ENCODE peak calls at places on chromosomes 12 and 14, in seven cellular contexts. R, A, V, G, U, E and O are unnamed samples.

GRCh38 chr14:70888681-70889175 is 18.5 kb upstream of the PCNX1 start:
- DNase-seq in U (no peak), R (no peak), E (peak; percentile 64), A (peak; percentile 87), V (no peak), G (no peak), O (peak; percentile 70)

GRCh38 chr12:117105902-117106301 is 6.7 kb upstream of the TESC start:
- DNase-seq in G (no peak), U (no peak), V (no peak), E (no peak), R (no peak), A (no peak), O (no peak)

GRCh38 chr14:22370084-22370847 is 218.8 kb downstream of the DAD1 start:
- DNase-seq in A (no peak), R (no peak), G (no peak), U (no peak), E (no peak), V (no peak), O (no peak)

GRCh38 chr14:69376439-69376838 is 21.7 kb downstream of the ERH start:
- DNase-seq in V (no peak), R (no peak), A (peak; percentile 15), E (peak; percentile 85), U (no peak), G (no peak), O (peak; percentile 77)

GRCh38 chr12:53172352-53172751 is 8.2 kb upstream of the ZNF740 start:
- DNase-seq in R (no peak), V (no peak), A (no peak), G (no peak), E (no peak), U (no peak), O (peak; percentile 81)

GRCh38 chr12:24960222-24960855 is 11.4 kb upstream of the BCAT1 start:
- DNase-seq in G (peak; percentile 84), E (peak; percentile 69), V (no peak), R (no peak), U (peak; percentile 84), A (peak; percentile 68), O (peak; percentile 72)

GRCh38 chr14:90620540-90621204 is 195.6 kb downstream of the TTC7B start:
- DNase-seq in V (no peak), E (no peak), R (no peak), U (no peak), G (no peak), A (no peak), O (no peak)

GRCh38 chr14:74198441-74199234 is 40.6 kb upstream of the VSX2 start:
- DNase-seq in A (no peak), E (no peak), R (no peak), G (no peak), U (no peak), V (no peak), O (no peak)

GRCh38 chr12:46152456-46152855 is 116.4 kb downstream of the SLC38A1 start:
- DNase-seq in G (no peak), V (no peak), R (no peak), A (no peak), U (no peak), E (no peak), O (no peak)

GRCh38 chr14:101561145-101561896 is at the start of gene DIO3:
- DNase-seq in R (peak; percentile 88), G (peak; percentile 92), A (no peak), V (no peak), U (peak; percentile 94), E (no peak), O (no peak)

GRCh38 chr14:102215522-102216250 is 76.0 kb downstream of the WDR20 start:
- DNase-seq in A (no peak), G (no peak), E (no peak), R (no peak), U (peak; percentile 27), V (no peak), O (peak; percentile 31)

GRCh38 chr14:101226603-101227425 is 323.3 kb upstream of the RTL1 start:
- DNase-seq in U (no peak), R (no peak), E (no peak), G (peak; percentile 21), A (no peak), V (no peak), O (no peak)

GRCh38 chr14:96053600-96054381 is 14.6 kb downstream of the C14orf132 start:
- DNase-seq in A (no peak), U (peak; percentile 18), G (no peak), R (no peak), E (peak; percentile 95), V (no peak), O (peak; percentile 99)

GRCh38 chr14:96051231-96051630 is 12.1 kb downstream of the C14orf132 start:
- DNase-seq in E (no peak), G (no peak), A (no peak), R (no peak), U (no peak), V (no peak), O (no peak)

GRCh38 chr14:96051642-96052540 is 12.7 kb downstream of the C14orf132 start:
- DNase-seq in U (peak; percentile 73), R (no peak), V (no peak), A (peak; percentile 62), E (no peak), G (peak; percentile 63), O (peak; percentile 8)

GRCh38 chr14:96053236-96053599 is 14.1 kb downstream of the C14orf132 start:
- DNase-seq in A (no peak), G (no peak), V (no peak), U (no peak), E (no peak), R (no peak), O (no peak)

DNA sequence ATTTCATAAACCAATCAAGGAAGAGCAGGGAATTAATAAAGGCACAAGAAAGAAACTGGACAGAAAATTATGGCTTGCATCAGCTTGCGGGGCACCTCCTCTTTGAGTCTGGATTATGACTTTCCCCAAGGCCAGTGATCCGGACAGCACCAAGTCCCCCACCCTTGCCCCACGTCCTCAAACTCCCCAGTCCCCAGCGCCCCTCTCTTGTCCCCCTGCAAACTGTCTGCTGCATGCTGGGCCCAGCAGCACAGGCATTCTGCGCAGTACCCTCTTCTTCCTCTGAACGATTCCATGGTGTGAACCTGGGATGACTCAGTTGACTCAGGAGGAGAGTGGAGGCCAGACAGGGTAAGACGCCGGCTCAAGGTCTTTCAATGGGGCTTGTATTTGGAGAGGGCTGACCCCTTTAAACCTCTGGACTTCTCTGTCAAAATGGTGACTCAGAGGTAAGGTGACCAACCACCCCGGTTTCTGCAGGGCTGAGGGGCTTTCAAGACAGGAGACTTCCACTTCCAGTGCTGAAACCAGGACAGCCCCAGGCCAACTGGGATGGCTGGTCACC is 13.5 kb downstream of the C14orf132 start:
- DNase-seq in R (no peak), A (no peak), G (no peak), E (peak; percentile 37), U (no peak), V (no peak), O (peak; percentile 28)
- H3K18ac ChIP-seq in R (no peak overlapping the region), A (no peak overlapping the region), G (no peak overlapping the region), E (no peak overlapping the region), U (no peak overlapping the region), V (no peak overlapping the region), O (no peak overlapping the region)

GRCh38 chr12:16587514-16587913 is 18.4 kb downstream of the LMO3 start:
- DNase-seq in E (no peak), V (no peak), A (no peak), U (no peak), G (no peak), R (no peak), O (no peak)

GRCh38 chr12:16588812-16589211 is 17.1 kb downstream of the LMO3 start:
- DNase-seq in G (no peak), A (no peak), E (no peak), U (peak; percentile 75), V (no peak), R (no peak), O (peak; percentile 19)

GRCh38 chr12:16587110-16587453 is 18.9 kb downstream of the LMO3 start:
- DNase-seq in U (no peak), V (no peak), R (no peak), E (no peak), G (no peak), A (no peak), O (no peak)

GRCh38 chr12:16593546-16593945 is 12.4 kb downstream of the LMO3 start:
- DNase-seq in A (no peak), G (no peak), E (no peak), U (no peak), V (no peak), R (no peak), O (no peak)

DNA sequence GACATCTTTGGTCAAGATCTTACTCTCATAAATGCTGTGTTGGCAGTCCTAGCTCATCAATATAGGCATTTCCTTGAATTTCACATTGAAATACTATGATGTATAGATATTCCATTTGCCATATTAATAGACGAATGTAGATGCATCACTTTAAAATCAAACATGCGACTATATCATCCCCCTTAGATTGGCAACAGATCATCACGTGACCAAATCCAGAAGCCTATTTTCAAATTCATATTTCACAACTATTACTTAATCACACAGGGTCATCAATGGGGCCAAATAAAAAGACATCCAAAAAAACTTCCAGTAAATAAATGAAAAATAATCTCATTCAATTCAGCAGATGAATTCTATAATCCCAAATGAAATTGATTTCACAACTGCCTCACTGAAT is 15.3 kb downstream of the LMO3 start:
- DNase-seq in V (no peak), G (no peak), E (no peak), A (no peak), R (no peak), U (no peak), O (no peak)
- H3K18ac ChIP-seq in V (no peak overlapping the region), G (no peak overlapping the region), E (no peak overlapping the region), A (no peak overlapping the region), R (no peak overlapping the region), U (no peak overlapping the region), O (no peak overlapping the region)

DNA sequence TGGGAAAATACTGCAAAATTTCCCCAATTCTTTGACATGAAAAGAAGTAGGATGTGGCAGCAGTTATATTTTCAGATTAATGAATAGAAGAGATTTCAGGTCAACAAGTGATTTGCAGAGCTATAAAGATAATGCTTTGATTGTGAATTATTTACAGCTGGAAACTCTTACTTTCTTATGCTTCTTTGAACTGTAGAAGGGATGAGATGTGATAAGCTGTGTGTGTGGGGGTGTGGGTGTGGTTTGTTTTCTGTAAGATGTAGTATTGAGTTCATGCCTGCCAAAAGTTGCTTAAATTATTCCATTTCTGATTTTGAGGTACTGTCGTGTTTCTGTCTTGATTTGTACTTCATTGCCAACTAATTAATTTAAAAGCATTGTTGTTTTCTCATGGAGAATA is 22.7 kb downstream of the AEBP2 start:
- DNase-seq in R (no peak), G (no peak), V (no peak), U (no peak), A (no peak), E (no peak), O (no peak)
- H3K18ac ChIP-seq in R (no peak overlapping the region), G (no peak overlapping the region), V (no peak overlapping the region), U (no peak overlapping the region), A (no peak overlapping the region), E (no peak overlapping the region), O (no peak overlapping the region)

GRCh38 chr14:75259510-75259855 is 19.1 kb upstream of the FOS start:
- DNase-seq in V (no peak), G (no peak), E (no peak), R (no peak), U (peak; percentile 90), A (no peak), O (peak; percentile 77)

GRCh38 chr14:75262641-75263040 is 16.0 kb upstream of the FOS start:
- DNase-seq in V (no peak), G (no peak), A (peak; percentile 2), U (no peak), E (no peak), R (no peak), O (no peak)

GRCh38 chr14:75258803-75259509 is 19.7 kb upstream of the FOS start:
- DNase-seq in V (peak; percentile 98), E (peak; percentile 100), G (peak; percentile 100), A (peak; percentile 100), R (peak; percentile 99), U (peak; percentile 100), O (peak; percentile 100)

GRCh38 chr14:75258079-75258802 is 20.4 kb upstream of the FOS start:
- DNase-seq in V (no peak), R (no peak), E (peak; percentile 92), U (no peak), A (peak; percentile 79), G (no peak), O (peak; percentile 59)

GRCh38 chr14:75259946-75260545 is 18.6 kb upstream of the FOS start:
- DNase-seq in A (peak; percentile 100), R (no peak), U (no peak), V (no peak), E (peak; percentile 56), G (no peak), O (no peak)
- H3K18ac ChIP-seq in A (no peak overlapping the region), R (no peak overlapping the region), U (no peak overlapping the region), V (no peak overlapping the region), E (no peak overlapping the region), G (peak overlapping the region; percentile 99), O (no peak overlapping the region)